ENCODE peak calls at places on chromosomes 7 and 10, in seven cellular contexts. One of them, this sample, is unnamed.

GRCh38 chr7:2165610-2166594 is 66.8 kb downstream of the MAD1L1 start:
- DNase-seq in MCF 10A: no peak
- DNase-seq in heart right ventricle: no peak
- DNase-seq in choroid plexus epithelial cell: no peak
- DNase-seq in Calu3: no peak
- DNase-seq in GM06990: peak
- DNase-seq in HFFc6: no peak
- DNase-seq in this sample: peak

GRCh38 chr10:95547197-95547596 is 14.0 kb downstream of the SORBS1 start:
- DNase-seq in MCF 10A: no peak
- DNase-seq in heart right ventricle: no peak
- DNase-seq in choroid plexus epithelial cell: no peak
- DNase-seq in Calu3: no peak
- DNase-seq in GM06990: no peak
- DNase-seq in HFFc6: no peak
- DNase-seq in this sample: no peak

GRCh38 chr10:6136215-6137201 is 47.7 kb downstream of the RBM17 start:
- DNase-seq in MCF 10A: peak
- DNase-seq in heart right ventricle: no peak
- DNase-seq in choroid plexus epithelial cell: peak
- DNase-seq in Calu3: no peak
- DNase-seq in GM06990: peak
- DNase-seq in HFFc6: peak
- DNase-seq in this sample: no peak

GRCh38 chr10:57657164-57657765 is 610.4 kb downstream of the IPMK start:
- DNase-seq in MCF 10A: peak
- DNase-seq in heart right ventricle: no peak
- DNase-seq in choroid plexus epithelial cell: peak
- DNase-seq in Calu3: peak
- DNase-seq in GM06990: peak
- DNase-seq in HFFc6: peak
- DNase-seq in this sample: peak

GRCh38 chr10:119541459-119542356 is 811 bp downstream of the RGS10 start:
- DNase-seq in MCF 10A: no peak
- DNase-seq in heart right ventricle: peak
- DNase-seq in choroid plexus epithelial cell: peak
- DNase-seq in Calu3: no peak
- DNase-seq in GM06990: peak
- DNase-seq in HFFc6: no peak
- DNase-seq in this sample: no peak

GRCh38 chr7:21702303-21702702 is 159.5 kb downstream of the DNAH11 start:
- DNase-seq in MCF 10A: no peak
- DNase-seq in heart right ventricle: no peak
- DNase-seq in choroid plexus epithelial cell: no peak
- DNase-seq in Calu3: no peak
- DNase-seq in GM06990: no peak
- DNase-seq in HFFc6: no peak
- DNase-seq in this sample: no peak

GRCh38 chr10:69994262-69994661 is 58.4 kb upstream of the MACROH2A2 start:
- DNase-seq in MCF 10A: peak
- DNase-seq in heart right ventricle: no peak
- DNase-seq in choroid plexus epithelial cell: peak
- DNase-seq in Calu3: peak
- DNase-seq in GM06990: no peak
- DNase-seq in HFFc6: peak
- DNase-seq in this sample: peak

GRCh38 chr7:651032-651728 is 75.3 kb upstream of the DNAAF5 start:
- DNase-seq in MCF 10A: no peak
- DNase-seq in heart right ventricle: no peak
- DNase-seq in choroid plexus epithelial cell: peak
- DNase-seq in Calu3: no peak
- DNase-seq in GM06990: no peak
- DNase-seq in HFFc6: no peak
- DNase-seq in this sample: no peak

GRCh38 chr7:861222-861621 is 15.1 kb upstream of the GET4 start:
- DNase-seq in MCF 10A: no peak
- DNase-seq in heart right ventricle: no peak
- DNase-seq in choroid plexus epithelial cell: no peak
- DNase-seq in Calu3: no peak
- DNase-seq in GM06990: no peak
- DNase-seq in HFFc6: no peak
- DNase-seq in this sample: no peak

GRCh38 chr10:18650618-18651017 is 769 bp downstream of the NSUN6 start:
- DNase-seq in MCF 10A: no peak
- DNase-seq in heart right ventricle: no peak
- DNase-seq in choroid plexus epithelial cell: no peak
- DNase-seq in Calu3: no peak
- DNase-seq in GM06990: no peak
- DNase-seq in HFFc6: no peak
- DNase-seq in this sample: peak

GRCh38 chr10:132707121-132707775 is 78.7 kb downstream of the NKX6-2 start:
- DNase-seq in MCF 10A: no peak
- DNase-seq in heart right ventricle: no peak
- DNase-seq in choroid plexus epithelial cell: no peak
- DNase-seq in Calu3: peak
- DNase-seq in GM06990: no peak
- DNase-seq in HFFc6: no peak
- DNase-seq in this sample: no peak

GRCh38 chr7:142535123-142535779 is 214.0 kb upstream of the PRSS1 start:
- DNase-seq in MCF 10A: peak
- DNase-seq in heart right ventricle: peak
- DNase-seq in choroid plexus epithelial cell: peak
- DNase-seq in Calu3: peak
- DNase-seq in GM06990: no peak
- DNase-seq in HFFc6: peak
- DNase-seq in this sample: peak

GRCh38 chr10:49140306-49141175 is 6.7 kb upstream of the FAM170B start:
- DNase-seq in MCF 10A: peak
- DNase-seq in heart right ventricle: no peak
- DNase-seq in choroid plexus epithelial cell: no peak
- DNase-seq in Calu3: no peak
- DNase-seq in GM06990: no peak
- DNase-seq in HFFc6: no peak
- DNase-seq in this sample: no peak

GRCh38 chr7:139730746-139731612 is 46.8 kb downstream of the HIPK2 start:
- DNase-seq in MCF 10A: peak
- DNase-seq in heart right ventricle: peak
- DNase-seq in choroid plexus epithelial cell: peak
- DNase-seq in Calu3: peak
- DNase-seq in GM06990: peak
- DNase-seq in HFFc6: no peak
- DNase-seq in this sample: peak

GRCh38 chr7:296546-296945 is 6.6 kb downstream of the FOXL3 start:
- DNase-seq in MCF 10A: no peak
- DNase-seq in heart right ventricle: no peak
- DNase-seq in choroid plexus epithelial cell: no peak
- DNase-seq in Calu3: no peak
- DNase-seq in GM06990: no peak
- DNase-seq in HFFc6: no peak
- DNase-seq in this sample: no peak

GRCh38 chr10:69951658-69952057 is 101.0 kb upstream of the MACROH2A2 start:
- DNase-seq in MCF 10A: no peak
- DNase-seq in heart right ventricle: no peak
- DNase-seq in choroid plexus epithelial cell: no peak
- DNase-seq in Calu3: no peak
- DNase-seq in GM06990: no peak
- DNase-seq in HFFc6: no peak
- DNase-seq in this sample: no peak

GRCh38 chr7:16492513-16493062 is 27.1 kb upstream of the SOSTDC1 start:
- DNase-seq in MCF 10A: no peak
- DNase-seq in heart right ventricle: no peak
- DNase-seq in choroid plexus epithelial cell: peak
- DNase-seq in Calu3: peak
- DNase-seq in GM06990: no peak
- DNase-seq in HFFc6: no peak
- DNase-seq in this sample: no peak

GRCh38 chr10:125107166-125107949 is 53.0 kb downstream of the CTBP2 start:
- DNase-seq in MCF 10A: no peak
- DNase-seq in heart right ventricle: no peak
- DNase-seq in choroid plexus epithelial cell: no peak
- DNase-seq in Calu3: no peak
- DNase-seq in GM06990: no peak
- DNase-seq in HFFc6: no peak
- DNase-seq in this sample: no peak

DNA sequence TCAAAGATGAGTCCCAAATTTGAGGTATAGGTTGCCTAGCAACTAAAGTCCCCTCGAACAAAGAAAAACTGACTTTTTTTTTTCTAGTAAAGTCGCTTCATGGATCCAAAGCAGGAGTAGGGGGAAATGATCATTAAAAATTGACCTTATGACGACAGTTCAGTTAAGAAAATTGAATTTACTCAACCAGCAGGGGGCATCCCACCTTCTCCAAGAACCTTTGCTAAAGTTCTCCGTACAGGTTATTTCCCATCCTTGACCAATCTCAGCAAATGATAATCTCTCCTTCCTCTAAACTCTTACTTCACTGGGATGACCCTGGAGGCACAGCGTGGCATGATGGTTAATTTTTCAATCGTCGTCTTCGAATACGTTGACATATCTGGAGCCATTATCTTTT is 228.3 kb downstream of the CALN1 start:
- DNase-seq in MCF 10A: no peak
- DNase-seq in heart right ventricle: no peak
- DNase-seq in choroid plexus epithelial cell: no peak
- DNase-seq in Calu3: no peak
- DNase-seq in GM06990: no peak
- DNase-seq in HFFc6: no peak
- DNase-seq in this sample: peak
- TF ChIP-seq CTCF in MCF 10A: peak
- TF ChIP-seq CTCF in heart right ventricle: no peak
- TF ChIP-seq CTCF in choroid plexus epithelial cell: no peak
- TF ChIP-seq CTCF in Calu3: no peak
- TF ChIP-seq CTCF in GM06990: peak
- TF ChIP-seq CTCF in HFFc6: peak
- TF ChIP-seq CTCF in this sample: peak

DNA sequence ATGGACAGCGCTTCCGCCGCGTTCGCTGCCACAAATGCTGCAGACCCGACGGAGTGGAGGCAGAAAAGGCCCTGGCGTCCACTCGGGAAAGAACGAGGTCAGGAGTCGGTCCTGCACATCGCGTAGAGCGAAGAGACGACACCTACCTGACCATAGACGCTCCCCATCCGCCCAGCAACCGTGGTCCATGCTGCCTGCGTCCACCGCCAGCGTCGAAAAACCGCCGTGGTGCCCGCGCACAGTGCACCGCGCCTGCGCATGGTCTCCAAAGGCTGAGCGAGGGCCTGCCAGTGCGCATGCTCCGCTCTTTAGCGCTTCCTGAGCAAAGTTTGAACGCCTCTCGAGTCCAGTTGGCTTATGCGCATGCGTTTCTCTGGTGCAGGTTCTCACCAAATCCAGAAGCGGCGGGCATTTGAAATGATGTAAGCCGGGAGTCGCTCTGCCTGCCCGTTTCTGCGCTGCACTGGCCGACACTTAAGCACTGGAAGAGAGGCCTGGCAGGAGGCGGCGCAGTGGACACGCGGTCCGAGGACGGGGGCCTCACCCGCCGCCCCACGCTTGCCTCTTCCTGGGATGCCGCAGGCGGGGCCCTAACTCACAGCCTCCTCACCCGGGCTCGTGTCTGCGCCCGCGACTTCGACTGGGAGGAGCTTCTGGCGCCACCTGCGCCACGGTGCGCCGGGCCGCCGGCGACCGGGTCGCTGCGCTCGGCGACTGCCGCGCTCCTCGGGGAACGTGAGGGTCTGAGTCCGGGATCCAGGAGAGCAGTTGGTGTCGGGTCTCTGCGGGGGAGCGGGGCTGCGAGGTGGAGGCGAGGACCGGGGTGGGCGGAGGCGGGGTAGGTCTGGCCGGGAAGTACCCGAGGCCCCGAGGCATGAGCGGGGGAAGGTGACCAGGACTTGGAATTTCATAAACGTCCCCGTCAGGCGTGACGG is at the start of gene FAM24B:
- DNase-seq in MCF 10A: peak
- DNase-seq in heart right ventricle: peak
- DNase-seq in choroid plexus epithelial cell: peak
- DNase-seq in Calu3: peak
- DNase-seq in GM06990: peak
- DNase-seq in HFFc6: peak
- DNase-seq in this sample: peak
- TF ChIP-seq CTCF in MCF 10A: no peak
- TF ChIP-seq CTCF in heart right ventricle: no peak
- TF ChIP-seq CTCF in choroid plexus epithelial cell: no peak
- TF ChIP-seq CTCF in Calu3: no peak
- TF ChIP-seq CTCF in GM06990: no peak
- TF ChIP-seq CTCF in HFFc6: no peak
- TF ChIP-seq CTCF in this sample: no peak

GRCh38 chr7:155805826-155806095 is 6.5 kb downstream of the SHH start:
- DNase-seq in MCF 10A: no peak
- DNase-seq in heart right ventricle: no peak
- DNase-seq in choroid plexus epithelial cell: no peak
- DNase-seq in Calu3: no peak
- DNase-seq in GM06990: no peak
- DNase-seq in HFFc6: no peak
- DNase-seq in this sample: no peak

GRCh38 chr7:155804897-155805825 is 7.1 kb downstream of the SHH start:
- DNase-seq in MCF 10A: peak
- DNase-seq in heart right ventricle: peak
- DNase-seq in choroid plexus epithelial cell: peak
- DNase-seq in Calu3: no peak
- DNase-seq in GM06990: peak
- DNase-seq in HFFc6: peak
- DNase-seq in this sample: peak

GRCh38 chr7:155807805-155808550 is 4.3 kb downstream of the SHH start:
- DNase-seq in MCF 10A: no peak
- DNase-seq in heart right ventricle: no peak
- DNase-seq in choroid plexus epithelial cell: no peak
- DNase-seq in Calu3: no peak
- DNase-seq in GM06990: no peak
- DNase-seq in HFFc6: no peak
- DNase-seq in this sample: peak

GRCh38 chr7:155807013-155807804 is 5.1 kb downstream of the SHH start:
- DNase-seq in MCF 10A: no peak
- DNase-seq in heart right ventricle: no peak
- DNase-seq in choroid plexus epithelial cell: no peak
- DNase-seq in Calu3: no peak
- DNase-seq in GM06990: no peak
- DNase-seq in HFFc6: no peak
- DNase-seq in this sample: peak

GRCh38 chr7:155806096-155806871 is 6.0 kb downstream of the SHH start:
- DNase-seq in MCF 10A: no peak
- DNase-seq in heart right ventricle: no peak
- DNase-seq in choroid plexus epithelial cell: peak
- DNase-seq in Calu3: no peak
- DNase-seq in GM06990: no peak
- DNase-seq in HFFc6: no peak
- DNase-seq in this sample: no peak
- TF ChIP-seq CTCF in MCF 10A: no peak
- TF ChIP-seq CTCF in heart right ventricle: no peak
- TF ChIP-seq CTCF in choroid plexus epithelial cell: no peak
- TF ChIP-seq CTCF in Calu3: no peak
- TF ChIP-seq CTCF in GM06990: no peak
- TF ChIP-seq CTCF in HFFc6: no peak
- TF ChIP-seq CTCF in this sample: no peak

DNA sequence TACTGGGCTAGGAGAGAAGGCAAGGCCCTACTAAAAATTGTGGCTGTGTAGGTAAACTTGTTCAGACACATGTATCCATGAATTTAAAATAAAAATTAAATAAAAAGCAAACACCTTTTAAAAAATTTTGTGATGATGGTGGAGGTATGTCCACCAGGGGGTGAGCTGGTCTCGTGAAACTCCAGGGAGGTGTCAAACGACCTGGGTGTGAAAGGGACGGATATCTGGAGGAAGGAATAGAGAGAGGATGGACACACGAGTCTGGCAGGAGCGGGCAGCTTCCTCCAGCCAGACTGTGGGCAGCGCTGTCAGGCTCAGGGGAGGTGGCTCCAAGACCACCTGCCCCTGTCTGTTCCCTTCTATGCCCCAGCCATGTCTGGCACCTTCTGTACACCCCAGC is 34.8 kb upstream of the DMBT1 start:
- DNase-seq in MCF 10A: peak
- DNase-seq in heart right ventricle: no peak
- DNase-seq in choroid plexus epithelial cell: peak
- DNase-seq in Calu3: peak
- DNase-seq in GM06990: no peak
- DNase-seq in HFFc6: no peak
- DNase-seq in this sample: peak
- TF ChIP-seq CTCF in MCF 10A: peak
- TF ChIP-seq CTCF in heart right ventricle: no peak
- TF ChIP-seq CTCF in choroid plexus epithelial cell: peak
- TF ChIP-seq CTCF in Calu3: peak
- TF ChIP-seq CTCF in GM06990: peak
- TF ChIP-seq CTCF in HFFc6: peak
- TF ChIP-seq CTCF in this sample: peak